ENCODE peak calls at places on chromosomes 16 and 17, in five cellular contexts. S is adrenal gland, Q is AG04450, F is mesenchymal stem cell, I is cardiac muscle cell. L is an unnamed sample.

GRCh38 chr16:9003322-9003721 is 39.6 kb upstream of the USP7 start:
- DNase-seq in S (no peak), Q (no peak), F (no peak), I (no peak), L (no peak)

GRCh38 chr16:53612003-53612402 is 91.7 kb downstream of the RPGRIP1L start:
- DNase-seq in F (no peak), I (no peak), S (no peak), Q (no peak), L (no peak)

GRCh38 chr17:56886288-56886721 is 27.5 kb downstream of the TRIM25 start:
- DNase-seq in I (no peak), Q (no peak), S (no peak), F (no peak), L (no peak)

GRCh38 chr17:21282231-21282630 is 2.3 kb upstream of the MAP2K3 start:
- DNase-seq in S (peak; percentile 86), F (peak; percentile 98), Q (peak; percentile 92), I (peak; percentile 93), L (peak; percentile 100)

GRCh38 chr16:75402821-75403475 is 30.4 kb downstream of the CFDP1 start:
- DNase-seq in Q (no peak), F (peak; percentile 69), I (peak; percentile 69), S (no peak), L (peak; percentile 75)

GRCh38 chr17:82051776-82052637 is at the start of the genes GPS1 and RFNG:
- DNase-seq in I (peak; percentile 63), S (peak; percentile 75), F (peak; percentile 54), Q (no peak), L (peak; percentile 85)

GRCh38 chr16:29848420-29849297 is 14.4 kb downstream of the CDIPT start:
- DNase-seq in S (peak; percentile 89), Q (no peak), F (peak; percentile 69), I (peak; percentile 74), L (peak; percentile 78)

GRCh38 chr17:3927628-3928010 is 11.4 kb upstream of the P2RX1 start:
- DNase-seq in F (no peak), Q (no peak), I (no peak), S (no peak), L (no peak)

GRCh38 chr17:57670769-57671545 is 74.1 kb downstream of the CCDC182 start:
- DNase-seq in Q (no peak), S (peak; percentile 18), F (no peak), I (no peak), L (peak; percentile 8)

GRCh38 chr17:73387746-73388577 is 76.2 kb upstream of the CDC42EP4 start:
- DNase-seq in I (no peak), S (no peak), Q (no peak), F (no peak), L (peak; percentile 80)

GRCh38 chr17:62895256-62895649 is 70.8 kb upstream of the TANC2 start:
- DNase-seq in F (no peak), I (no peak), Q (no peak), S (no peak), L (no peak)

GRCh38 chr16:31475949-31476304 is 4.0 kb downstream of the TGFB1I1 start:
- DNase-seq in Q (no peak), S (no peak), I (no peak), F (no peak), L (no peak)

GRCh38 chr16:58649707-58650106 is 20.1 kb upstream of the CNOT1 start:
- DNase-seq in F (no peak), Q (no peak), I (no peak), S (no peak), L (no peak)

GRCh38 chr16:51321251-51321650 is 170.2 kb upstream of the SALL1 start:
- DNase-seq in S (no peak), Q (no peak), F (no peak), I (no peak), L (peak; percentile 38)

GRCh38 chr16:85374571-85374872 is 238.6 kb upstream of the GSE1 start:
- DNase-seq in S (peak; percentile 76), I (no peak), Q (no peak), F (no peak), L (no peak)

GRCh38 chr16:88352261-88353200 is 30.2 kb upstream of the ZNF469 start:
- DNase-seq in S (peak; percentile 62), F (no peak), Q (no peak), I (no peak), L (peak; percentile 47)

GRCh38 chr16:82082543-82083244 is 47.6 kb downstream of the HSD17B2 start:
- DNase-seq in Q (no peak), S (no peak), I (no peak), F (peak; percentile 69), L (peak; percentile 66)

GRCh38 chr16:47978491-47979490 is 177.0 kb downstream of the ABCC12 start:
- DNase-seq in S (no peak), F (no peak), Q (no peak), I (no peak), L (no peak)

GRCh38 chr17:39099686-39100293 is 51.6 kb downstream of the PLXDC1 start:
- DNase-seq in F (peak; percentile 57), Q (peak; percentile 44), I (peak; percentile 93), S (peak; percentile 56), L (no peak)

GRCh38 chr16:14309906-14310305 is 238.8 kb downstream of the MRTFB start:
- DNase-seq in F (peak; percentile 75), Q (no peak), I (no peak), S (peak; percentile 58), L (peak; percentile 95)

GRCh38 chr17:81245024-81245664 is 6.0 kb downstream of the NDUFAF8 start:
- DNase-seq in F (no peak), I (no peak), Q (no peak), S (no peak), L (peak; percentile 36)

GRCh38 chr16:75320435-75320834 is 69.0 kb upstream of the BCAR1 start:
- DNase-seq in Q (no peak), F (no peak), I (no peak), S (no peak), L (peak; percentile 46)

GRCh38 chr16:4949986-4950385 is 8.1 kb upstream of the SEC14L5 start:
- DNase-seq in Q (no peak), S (no peak), I (no peak), F (no peak), L (no peak)

GRCh38 chr17:57880086-57880456 is 30.2 kb upstream of the MRPS23 start:
- DNase-seq in I (no peak), Q (no peak), F (no peak), S (no peak), L (no peak)

GRCh38 chr16:71479420-71479819 is 9.7 kb downstream of the ZNF19 start:
- DNase-seq in I (peak; percentile 66), Q (no peak), F (peak; percentile 41), S (peak; percentile 36), L (peak; percentile 52)

DNA sequence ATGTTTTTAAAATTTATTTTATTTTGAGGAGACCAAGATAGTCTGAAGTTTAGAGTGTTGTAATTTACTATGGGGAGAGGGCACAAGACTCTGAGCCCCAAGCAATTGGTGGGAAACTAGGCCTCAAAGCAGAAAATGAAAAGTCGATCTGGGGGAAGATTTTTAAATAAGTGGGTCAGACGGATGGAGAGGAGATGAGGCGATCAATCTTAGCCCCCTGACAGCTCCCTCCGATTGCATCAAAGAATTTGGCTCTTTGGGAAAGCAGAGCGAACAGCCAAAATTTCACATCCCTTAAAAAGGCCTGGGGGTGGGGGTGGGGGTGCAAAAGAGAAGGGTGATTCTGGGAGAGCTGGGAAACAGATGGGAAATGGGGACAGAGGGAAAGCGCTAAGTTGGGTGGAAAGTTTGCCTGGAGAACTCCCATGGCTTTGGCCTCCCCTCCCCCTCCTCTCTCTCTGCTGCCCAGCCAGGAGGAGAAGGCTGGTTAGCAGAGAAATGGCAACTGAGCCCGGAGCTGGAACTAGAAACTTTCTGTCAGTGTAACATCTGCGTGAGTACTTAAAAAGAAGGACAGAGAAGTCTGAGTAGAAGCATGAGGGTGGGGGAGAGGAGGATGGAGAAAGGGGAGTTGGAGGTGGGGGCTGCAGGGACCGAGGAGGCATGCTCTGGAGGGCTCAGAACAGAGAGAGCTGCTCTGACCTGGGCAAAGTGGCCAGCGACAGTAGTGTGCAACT is 1.4 kb upstream of the HOXB2 start:
- DNase-seq in F (peak; percentile 76), Q (no peak), S (peak; percentile 37), I (peak; percentile 56), L (peak; percentile 61)
- H3K4me3 ChIP-seq in F (no peak overlapping the region), Q (peak overlapping the region; percentile 47), S (no peak overlapping the region), I (peak overlapping the region; percentile 90), L (peak overlapping the region; percentile 66)

GRCh38 chr17:76492989-76493501 is 8.2 kb downstream of the RHBDF2 start:
- DNase-seq in S (peak; percentile 71), Q (peak; percentile 68), I (peak; percentile 80), F (peak; percentile 95), L (peak; percentile 76)
- H3K4me3 ChIP-seq in S (no peak overlapping the region), Q (peak overlapping the region; percentile 10), I (no peak overlapping the region), F (no peak overlapping the region), L (no peak overlapping the region)

GRCh38 chr17:60390223-60390622 is 1.7 kb downstream of the USP32 start:
- DNase-seq in I (peak; percentile 85), Q (no peak), S (peak; percentile 45), F (peak; percentile 39), L (peak; percentile 83)
- H3K4me3 ChIP-seq in I (peak overlapping the region; percentile 90), Q (peak overlapping the region; percentile 93), S (no peak overlapping the region), F (no peak overlapping the region), L (peak overlapping the region; percentile 89)

GRCh38 chr16:3152022-3152272 is 17.1 kb downstream of the ZNF213 start:
- DNase-seq in S (no peak), F (no peak), Q (no peak), I (no peak), L (no peak)
- H3K4me3 ChIP-seq in S (no peak overlapping the region), F (peak overlapping the region; percentile 57), Q (peak overlapping the region; percentile 65), I (peak overlapping the region; percentile 31), L (peak overlapping the region; percentile 74)

GRCh38 chr16:57479043-57479421 is 7.3 kb downstream of the DOK4 start:
- DNase-seq in I (no peak), F (no peak), Q (no peak), S (no peak), L (peak; percentile 35)
- H3K4me3 ChIP-seq in I (peak overlapping the region; percentile 100), F (peak overlapping the region; percentile 51), Q (peak overlapping the region; percentile 63), S (no peak overlapping the region), L (peak overlapping the region; percentile 65)

GRCh38 chr16:86507173-86508027 is 2.9 kb upstream of the FOXF1 start:
- DNase-seq in F (peak; percentile 65), S (no peak), I (no peak), Q (no peak), L (no peak)
- H3K4me3 ChIP-seq in F (no peak overlapping the region), S (no peak overlapping the region), I (no peak overlapping the region), Q (peak overlapping the region; percentile 95), L (no peak overlapping the region)

GRCh38 chr16:23362460-23363317 is 60.6 kb downstream of the SCNN1B start:
- DNase-seq in Q (no peak), I (peak; percentile 6), F (no peak), S (no peak), L (no peak)
- H3K4me3 ChIP-seq in Q (no peak overlapping the region), I (no peak overlapping the region), F (peak overlapping the region; percentile 31), S (no peak overlapping the region), L (no peak overlapping the region)

DNA sequence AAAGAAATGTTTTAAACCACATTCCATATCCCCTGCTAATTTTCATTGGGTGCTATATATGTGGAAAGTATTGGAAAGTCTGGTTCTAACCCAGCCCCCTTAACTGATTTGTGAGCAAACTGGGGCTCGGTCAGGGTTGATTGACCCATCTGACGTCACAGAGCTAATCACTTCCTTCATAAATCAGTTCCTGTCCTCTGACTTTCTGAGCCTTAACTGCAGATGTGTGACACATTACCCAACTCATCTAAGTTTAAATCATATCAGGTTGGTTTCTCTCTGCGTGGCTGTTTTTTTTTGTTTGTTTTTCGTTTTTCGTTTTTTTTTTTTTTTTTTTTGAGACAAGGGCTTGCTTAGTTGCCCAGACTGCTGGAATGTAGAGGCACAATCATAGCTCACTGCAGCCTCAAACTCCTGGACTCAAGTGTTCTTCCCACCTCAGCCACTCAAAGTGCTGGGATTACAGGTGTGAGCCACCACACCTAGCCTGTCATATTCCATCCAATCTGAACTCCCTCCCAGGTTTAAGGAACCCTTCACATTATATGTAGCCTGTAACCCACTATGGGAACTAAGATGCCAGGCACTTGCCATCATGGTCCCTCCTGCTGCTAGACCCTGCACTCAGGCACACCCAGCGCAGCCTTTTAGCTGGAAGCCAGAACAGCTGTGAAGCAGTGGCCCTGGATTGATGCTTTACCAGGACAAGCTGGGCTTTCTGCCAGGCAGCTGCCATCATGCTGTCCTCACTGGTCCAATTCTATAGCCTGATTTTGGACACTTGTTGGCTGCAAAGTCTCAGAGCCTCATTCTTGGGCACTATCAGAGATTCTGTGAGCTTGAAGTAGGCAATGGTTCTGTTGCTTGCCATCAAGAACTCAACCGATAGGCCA is 6.9 kb upstream of the BPTF start:
- DNase-seq in S (peak; percentile 19), F (no peak), I (no peak), Q (no peak), L (no peak)
- H3K4me3 ChIP-seq in S (no peak overlapping the region), F (no peak overlapping the region), I (no peak overlapping the region), Q (no peak overlapping the region), L (no peak overlapping the region)